ENCODE peak calls at places on chromosomes 6 and 20, in six cellular contexts. X, G, M, O, Z and R are unnamed samples.

GRCh38 chr6:116430860-116431259 is 30.3 kb upstream of the CALHM6 start:
- DNase-seq in Z (no peak), O (no peak), G (no peak), M (no peak), X (no peak), R (no peak)

GRCh38 chr6:75233097-75233615 is 10.4 kb downstream of the COX7A2 start:
- DNase-seq in G (no peak), X (no peak), O (no peak), M (no peak), Z (no peak), R (no peak)

GRCh38 chr20:40996326-40996725 is 32.3 kb upstream of the TOP1 start:
- DNase-seq in X (no peak), O (no peak), Z (no peak), G (no peak), M (no peak), R (no peak)

GRCh38 chr20:17491041-17491440 is 40.1 kb downstream of the BFSP1 start:
- DNase-seq in Z (no peak), O (no peak), M (no peak), X (no peak), G (no peak), R (no peak)

GRCh38 chr20:43669332-43669731 is 2.4 kb downstream of the MYBL2 start:
- DNase-seq in Z (no peak), M (peak), O (no peak), X (peak), G (no peak), R (no peak)

GRCh38 chr6:165515963-165516624 is 146.9 kb downstream of the PDE10A start:
- DNase-seq in G (no peak), O (no peak), X (peak), Z (no peak), M (peak), R (no peak)

GRCh38 chr6:29509239-29509638 is 21.5 kb upstream of the MAS1L start:
- DNase-seq in O (no peak), M (no peak), G (no peak), X (no peak), Z (no peak), R (no peak)

GRCh38 chr6:10425973-10426780 is 11.3 kb upstream of the TFAP2A start:
- DNase-seq in X (peak), M (peak), Z (no peak), O (no peak), G (no peak), R (no peak)

GRCh38 chr6:44004625-44005506 is 122.4 kb downstream of the MRPL14 start:
- DNase-seq in Z (peak), M (peak), X (no peak), G (peak), O (no peak), R (no peak)

GRCh38 chr6:34370371-34370770 is 22.1 kb downstream of the NUDT3 start:
- DNase-seq in Z (no peak), O (no peak), G (no peak), M (no peak), X (no peak), R (no peak)

GRCh38 chr6:159174263-159174974 is 5.2 kb downstream of the FNDC1 start:
- DNase-seq in X (peak), Z (peak), O (peak), G (peak), M (peak), R (no peak)

GRCh38 chr6:157962601-157963084 is 19.0 kb upstream of the SYNJ2 start:
- DNase-seq in O (peak), X (peak), M (peak), Z (peak), G (peak), R (no peak)

GRCh38 chr6:106608080-106608668 is 21.1 kb downstream of the RTN4IP1 start:
- DNase-seq in X (peak), M (peak), O (peak), G (peak), Z (peak), R (no peak)

GRCh38 chr6:11412616-11413015 is 124.9 kb upstream of the TMEM170B start:
- DNase-seq in X (no peak), M (no peak), Z (no peak), G (no peak), O (no peak), R (no peak)

GRCh38 chr20:54176610-54177009 is 2.8 kb upstream of the CYP24A1 start:
- DNase-seq in G (no peak), X (peak), O (no peak), Z (no peak), M (peak), R (no peak)

GRCh38 chr6:10080561-10080960 is 334.3 kb downstream of the TFAP2A start:
- DNase-seq in Z (no peak), M (no peak), X (no peak), O (no peak), G (no peak), R (no peak)

GRCh38 chr20:53208110-53208908 is 236.2 kb downstream of the TSHZ2 start:
- DNase-seq in O (no peak), M (no peak), X (no peak), G (peak), Z (peak), R (no peak)

GRCh38 chr20:44038681-44039123 is 124.0 kb downstream of the TOX2 start:
- DNase-seq in M (no peak), O (no peak), X (no peak), Z (no peak), G (no peak), R (peak)

GRCh38 chr6:73515204-73516101 is 5.4 kb downstream of the EEF1A1 start:
- DNase-seq in O (peak), Z (peak), M (peak), G (peak), X (peak), R (no peak)

GRCh38 chr20:59242714-59243626 is 57.4 kb upstream of the EDN3 start:
- DNase-seq in X (no peak), G (peak), O (no peak), Z (peak), M (peak), R (no peak)

GRCh38 chr6:13383280-13384163 is 55.2 kb upstream of the TBC1D7 start:
- DNase-seq in O (no peak), G (no peak), X (peak), Z (peak), M (no peak), R (no peak)

GRCh38 chr6:131096786-131097185 is 33.7 kb upstream of the EPB41L2 start:
- DNase-seq in Z (no peak), M (no peak), X (peak), O (no peak), G (no peak), R (no peak)

GRCh38 chr6:142355481-142356174 is 53.8 kb downstream of the ADGRG6 start:
- DNase-seq in M (no peak), O (no peak), G (no peak), Z (no peak), X (no peak), R (no peak)